ENCODE peak calls at places on chromosomes 11 and 22, in six cellular contexts. H is transverse colon; G is cardiac muscle cell; Y is glutamatergic neuron; S is activated CD8-positive, alpha-beta T cell treated with anti-CD3 and anti-CD28 coated beads for 36 hours; T is heart left ventricle. X is an unnamed sample.
A peak's percentile ranks its signal among the peaks of the same experiment; 100 is the strongest.

GRCh38 chr11:3879967-3880542 is 24.6 kb downstream of the STIM1 start:
- DNase-seq in H (no peak), G (no peak), Y (no peak), S (no peak), T (no peak), X (no peak)

GRCh38 chr22:43985532-43985931 is 30.3 kb downstream of the SAMM50 start:
- DNase-seq in H (no peak), G (no peak), Y (no peak), S (no peak), T (no peak), X (no peak)

GRCh38 chr11:19232910-19233503 is 7.7 kb downstream of the E2F8 start:
- DNase-seq in H (no peak), G (no peak), Y (no peak), S (no peak), T (no peak), X (no peak)

GRCh38 chr11:95764267-95764898 is 25.2 kb downstream of the FAM76B start:
- DNase-seq in H (no peak), G (peak; percentile 61), Y (no peak), S (no peak), T (no peak), X (no peak)

GRCh38 chr11:123195182-123196059 is at the start of gene CLMP:
- DNase-seq in H (peak; percentile 53), G (peak; percentile 35), Y (peak; percentile 62), S (peak; percentile 14), T (peak; percentile 49), X (no peak)

GRCh38 chr11:70063121-70063520 is 15.0 kb upstream of the ANO1 start:
- DNase-seq in H (no peak), G (no peak), Y (no peak), S (no peak), T (no peak), X (no peak)

GRCh38 chr11:72553748-72554147 is 119.4 kb upstream of the CLPB start:
- DNase-seq in H (no peak), G (no peak), Y (no peak), S (peak; percentile 71), T (no peak), X (no peak)

GRCh38 chr11:3021125-3021524 is 29.0 kb upstream of the NAP1L4 start:
- DNase-seq in H (peak; percentile 61), G (peak; percentile 64), Y (peak; percentile 52), S (peak; percentile 55), T (no peak), X (no peak)

GRCh38 chr11:69153661-69154060 is 2.1 kb upstream of the SMIM38 start:
- DNase-seq in H (no peak), G (no peak), Y (no peak), S (no peak), T (no peak), X (no peak)

GRCh38 chr22:28711820-28712777 is 29.5 kb downstream of the CHEK2 start:
- DNase-seq in H (no peak), G (no peak), Y (no peak), S (no peak), T (no peak), X (no peak)

GRCh38 chr11:69156673-69157155 is 979 bp downstream of the SMIM38 start:
- DNase-seq in H (no peak), G (no peak), Y (no peak), S (no peak), T (no peak), X (peak; percentile 34)

GRCh38 chr22:37560682-37561208 is 465 bp downstream of the CDC42EP1 start:
- DNase-seq in H (peak; percentile 34), G (no peak), Y (no peak), S (no peak), T (peak; percentile 82), X (no peak)

GRCh38 chr11:76661835-76662434 is 8.6 kb downstream of the LRRC32 start:
- DNase-seq in H (peak; percentile 3), G (no peak), Y (no peak), S (no peak), T (no peak), X (no peak)

GRCh38 chr22:16960220-16960883 is 47.7 kb downstream of the GAB4 start:
- DNase-seq in H (no peak), G (no peak), Y (no peak), S (no peak), T (no peak), X (no peak)

GRCh38 chr22:36818010-36818642 is 1.3 kb upstream of the PVALB start:
- DNase-seq in H (no peak), G (no peak), Y (peak; percentile 52), S (no peak), T (no peak), X (no peak)

DNA sequence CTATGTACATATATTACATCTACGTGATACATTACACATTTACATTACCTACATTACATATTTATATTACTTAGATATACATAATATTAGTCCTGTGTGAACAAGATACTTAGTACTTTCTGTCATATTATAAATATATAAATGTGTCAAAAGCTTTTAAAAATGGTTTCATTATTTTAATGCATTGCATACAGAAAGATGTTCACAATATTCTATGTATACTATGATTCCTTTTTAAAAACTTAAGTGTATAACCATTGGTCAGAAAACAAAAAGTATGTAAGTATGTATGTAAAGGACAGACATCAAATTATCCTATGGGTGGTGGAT is 647 bp upstream of the ZW10 start:
- DNase-seq in H (no peak), G (no peak), Y (no peak), S (no peak), T (no peak), X (no peak)
- TF ChIP-seq CTCF in H (no peak), G (no peak), Y (peak; percentile 51), S (peak; percentile 50), T (no peak), X (peak; percentile 49)

GRCh38 chr11:74742070-74742469 is 6.6 kb upstream of the RNF169 start:
- DNase-seq in H (no peak), G (no peak), Y (no peak), S (no peak), T (no peak), X (no peak)

GRCh38 chr11:74736031-74736430 is 4.8 kb upstream of the CHRDL2 start:
- DNase-seq in H (no peak), G (no peak), Y (no peak), S (no peak), T (no peak), X (no peak)

GRCh38 chr11:74735566-74735965 is 4.3 kb upstream of the CHRDL2 start:
- DNase-seq in H (no peak), G (no peak), Y (no peak), S (no peak), T (no peak), X (no peak)

GRCh38 chr11:74743640-74744039 is 5.0 kb upstream of the RNF169 start:
- DNase-seq in H (no peak), G (no peak), Y (no peak), S (no peak), T (no peak), X (no peak)

DNA sequence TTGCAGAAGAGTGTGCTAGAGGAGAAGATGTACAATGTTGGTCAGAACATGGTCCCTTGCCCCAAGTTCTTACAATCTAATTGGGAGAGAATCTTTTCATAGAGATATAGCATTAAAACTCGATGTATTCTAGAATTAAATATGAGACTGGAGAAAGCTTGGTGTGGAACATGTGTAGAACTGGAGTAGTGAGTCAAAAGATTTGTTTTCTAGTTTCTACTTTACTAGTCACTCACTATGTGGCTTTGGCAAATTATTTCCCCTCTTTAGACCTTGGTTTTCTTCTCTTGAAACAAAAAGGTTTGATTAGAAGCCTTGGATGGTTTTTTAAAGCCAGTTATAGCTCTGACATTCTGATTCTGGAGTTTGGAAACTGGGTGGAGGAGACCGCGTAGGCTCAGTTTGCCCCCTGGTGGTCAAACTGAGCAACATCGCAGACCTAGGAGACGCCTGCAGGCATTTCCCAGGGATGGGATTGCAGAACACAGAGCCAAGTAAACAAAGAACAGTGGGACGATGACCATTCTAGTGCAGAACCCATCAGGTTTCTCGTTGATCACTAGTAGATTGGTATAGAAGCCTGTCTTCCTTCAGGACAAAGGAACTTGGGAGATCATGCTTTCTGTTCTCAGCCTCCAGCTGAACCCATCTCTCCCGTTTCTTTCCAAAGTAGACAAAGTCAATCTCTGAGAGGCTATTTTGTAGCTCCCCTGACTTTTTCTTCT is 8.5 kb upstream of the CHRDL2 start:
- DNase-seq in H (peak; percentile 45), G (peak; percentile 68), Y (peak; percentile 58), S (peak; percentile 40), T (peak; percentile 47), X (peak; percentile 48)
- TF ChIP-seq CTCF in H (peak; percentile 74), G (peak; percentile 94), Y (peak; percentile 88), S (peak; percentile 78), T (peak; percentile 90), X (peak; percentile 82)

DNA sequence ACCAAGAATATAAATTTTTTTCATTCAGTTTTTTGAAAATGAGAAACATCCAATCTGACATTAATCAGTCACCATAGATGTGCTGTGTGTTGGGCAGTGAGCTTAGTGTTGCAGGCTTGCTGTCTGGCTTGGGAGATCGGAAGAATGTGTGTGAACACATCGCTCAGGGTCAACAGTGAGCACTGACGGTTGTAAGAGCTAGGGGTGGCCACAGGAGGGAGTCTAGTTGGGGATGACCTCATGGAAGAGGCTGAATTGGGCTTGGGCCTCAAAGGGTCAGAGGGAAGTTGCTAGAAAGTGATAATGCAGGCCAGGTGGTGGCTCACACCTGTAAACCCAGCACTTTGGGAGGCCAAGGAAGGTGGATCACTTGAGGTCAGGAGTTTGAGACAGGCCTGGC is 375.4 kb downstream of the DDX10 start:
- DNase-seq in H (no peak), G (no peak), Y (peak; percentile 24), S (no peak), T (no peak), X (no peak)
- TF ChIP-seq CTCF in H (no peak), G (peak; percentile 11), Y (peak; percentile 13), S (no peak), T (no peak), X (no peak)

DNA sequence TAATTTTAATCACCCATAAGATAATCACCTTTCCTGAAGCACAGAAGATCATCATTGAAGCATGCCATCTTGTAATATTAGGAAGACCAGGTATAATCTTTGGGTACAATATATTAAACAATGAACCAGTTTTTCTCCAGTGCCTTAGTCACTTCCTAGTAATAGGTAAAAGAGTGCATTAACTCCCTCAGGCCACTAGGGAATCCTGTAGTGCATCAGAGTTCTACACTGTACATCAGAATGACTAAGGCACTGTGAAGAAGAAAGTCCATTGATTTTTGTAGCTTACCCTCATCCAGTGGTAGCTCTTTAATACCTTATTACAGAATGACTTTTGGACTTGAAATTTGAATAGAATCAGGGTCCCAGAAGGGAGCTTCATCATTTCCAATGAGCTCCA is 4.5 kb downstream of the C11orf87 start:
- DNase-seq in H (no peak), G (no peak), Y (no peak), S (no peak), T (no peak), X (no peak)
- TF ChIP-seq CTCF in H (no peak), G (peak; percentile 39), Y (peak; percentile 55), S (no peak), T (no peak), X (peak; percentile 54)

GRCh38 chr11:46534713-46535112 is 59.1 kb downstream of the AMBRA1 start:
- DNase-seq in H (no peak), G (no peak), Y (no peak), S (no peak), T (no peak), X (no peak)

GRCh38 chr11:46533396-46534110 is 60.3 kb downstream of the AMBRA1 start:
- DNase-seq in H (no peak), G (no peak), Y (no peak), S (no peak), T (no peak), X (no peak)

GRCh38 chr11:46535688-46536087 is 58.1 kb downstream of the AMBRA1 start:
- DNase-seq in H (no peak), G (no peak), Y (no peak), S (no peak), T (no peak), X (no peak)

GRCh38 chr11:46537851-46538295 is 56.0 kb downstream of the AMBRA1 start:
- DNase-seq in H (peak; percentile 68), G (peak; percentile 82), Y (peak; percentile 71), S (peak; percentile 70), T (peak; percentile 60), X (peak; percentile 63)

GRCh38 chr11:46537121-46537520 is 56.7 kb downstream of the AMBRA1 start:
- DNase-seq in H (no peak), G (no peak), Y (no peak), S (no peak), T (no peak), X (no peak)
- TF ChIP-seq CTCF in H (no peak), G (no peak), Y (no peak), S (no peak), T (no peak), X (no peak)

X was measured in neural crest cell.